ENCODE peak calls at places on chromosomes 12 and 14, in five cellular contexts. One of them, this sample, is unnamed.

GRCh38 chr12:47811581-47812484 is 7.9 kb downstream of the HDAC7 start:
- DNase-seq in RWPE1: no peak
- DNase-seq in midbrain: no peak
- DNase-seq in neural progenitor cell: no peak
- DNase-seq in naive thymus-derived CD4-positive, alpha-beta T cell: no peak
- DNase-seq in this sample: no peak

GRCh38 chr12:602700-603068 is 60.6 kb downstream of the NINJ2 start:
- DNase-seq in RWPE1: no peak
- DNase-seq in midbrain: no peak
- DNase-seq in neural progenitor cell: no peak
- DNase-seq in naive thymus-derived CD4-positive, alpha-beta T cell: no peak
- DNase-seq in this sample: no peak

GRCh38 chr14:100769035-100769939 is 42.6 kb downstream of the DLK1 start:
- DNase-seq in RWPE1: no peak
- DNase-seq in midbrain: no peak
- DNase-seq in neural progenitor cell: no peak
- DNase-seq in naive thymus-derived CD4-positive, alpha-beta T cell: no peak
- DNase-seq in this sample: no peak

GRCh38 chr14:80792756-80793155 is 148.8 kb downstream of the CEP128 start:
- DNase-seq in RWPE1: no peak
- DNase-seq in midbrain: no peak
- DNase-seq in neural progenitor cell: peak
- DNase-seq in naive thymus-derived CD4-positive, alpha-beta T cell: no peak
- DNase-seq in this sample: no peak

GRCh38 chr12:131555866-131556265 is 155.0 kb upstream of the SFSWAP start:
- DNase-seq in RWPE1: no peak
- DNase-seq in midbrain: no peak
- DNase-seq in neural progenitor cell: no peak
- DNase-seq in naive thymus-derived CD4-positive, alpha-beta T cell: no peak
- DNase-seq in this sample: no peak

GRCh38 chr14:81235096-81235495 is 14.3 kb upstream of the GTF2A1 start:
- DNase-seq in RWPE1: no peak
- DNase-seq in midbrain: no peak
- DNase-seq in neural progenitor cell: no peak
- DNase-seq in naive thymus-derived CD4-positive, alpha-beta T cell: no peak
- DNase-seq in this sample: no peak

GRCh38 chr12:47156167-47156736 is 76.5 kb upstream of the AMIGO2 start:
- DNase-seq in RWPE1: no peak
- DNase-seq in midbrain: no peak
- DNase-seq in neural progenitor cell: no peak
- DNase-seq in naive thymus-derived CD4-positive, alpha-beta T cell: peak
- DNase-seq in this sample: no peak

GRCh38 chr14:76829650-76830421 is 3.6 kb downstream of the LRRC74A start:
- DNase-seq in RWPE1: no peak
- DNase-seq in midbrain: peak
- DNase-seq in neural progenitor cell: peak
- DNase-seq in naive thymus-derived CD4-positive, alpha-beta T cell: no peak
- DNase-seq in this sample: no peak

GRCh38 chr12:121796855-121797751 is 3.6 kb upstream of the RHOF start:
- DNase-seq in RWPE1: no peak
- DNase-seq in midbrain: peak
- DNase-seq in neural progenitor cell: peak
- DNase-seq in naive thymus-derived CD4-positive, alpha-beta T cell: no peak
- DNase-seq in this sample: no peak

GRCh38 chr12:71661977-71662522 is 1.6 kb downstream of the ZFC3H1 start:
- DNase-seq in RWPE1: no peak
- DNase-seq in midbrain: no peak
- DNase-seq in neural progenitor cell: no peak
- DNase-seq in naive thymus-derived CD4-positive, alpha-beta T cell: no peak
- DNase-seq in this sample: no peak

GRCh38 chr14:105913861-105914260 is 387.5 kb downstream of the TMEM121 start:
- DNase-seq in RWPE1: no peak
- DNase-seq in midbrain: no peak
- DNase-seq in neural progenitor cell: no peak
- DNase-seq in naive thymus-derived CD4-positive, alpha-beta T cell: no peak
- DNase-seq in this sample: no peak

GRCh38 chr12:93742086-93742934 is 65.1 kb downstream of the CRADD start:
- DNase-seq in RWPE1: peak
- DNase-seq in midbrain: peak
- DNase-seq in neural progenitor cell: peak
- DNase-seq in naive thymus-derived CD4-positive, alpha-beta T cell: peak
- DNase-seq in this sample: peak

GRCh38 chr14:31320216-31320615 is 100.1 kb downstream of the HEATR5A start:
- DNase-seq in RWPE1: no peak
- DNase-seq in midbrain: peak
- DNase-seq in neural progenitor cell: no peak
- DNase-seq in naive thymus-derived CD4-positive, alpha-beta T cell: no peak
- DNase-seq in this sample: no peak

GRCh38 chr12:66602483-66603143 is 76.3 kb downstream of the GRIP1 start:
- DNase-seq in RWPE1: no peak
- DNase-seq in midbrain: no peak
- DNase-seq in neural progenitor cell: no peak
- DNase-seq in naive thymus-derived CD4-positive, alpha-beta T cell: no peak
- DNase-seq in this sample: no peak

GRCh38 chr14:37063467-37064240 is 108.8 kb downstream of the SLC25A21 start:
- DNase-seq in RWPE1: no peak
- DNase-seq in midbrain: no peak
- DNase-seq in neural progenitor cell: no peak
- DNase-seq in naive thymus-derived CD4-positive, alpha-beta T cell: no peak
- DNase-seq in this sample: no peak